ENCODE peak calls at places on chromosome 6, in five cellular contexts. C, G, Q, T and N are unnamed samples.

GRCh38 chr6:144580039-144580438 is 294.9 kb downstream of the UTRN start:
- DNase-seq in Q (no peak), C (no peak), G (no peak), T (no peak), N (no peak)

GRCh38 chr6:116409756-116410155 is 39.0 kb downstream of the DSE start:
- DNase-seq in G (no peak), Q (no peak), C (peak), T (no peak), N (no peak)

GRCh38 chr6:169495601-169496000 is 206.2 kb downstream of the WDR27 start:
- DNase-seq in Q (no peak), C (no peak), G (no peak), T (peak), N (no peak)

GRCh38 chr6:43608310-43608763 is 20.7 kb downstream of the GTPBP2 start:
- DNase-seq in C (peak), T (peak), G (peak), Q (peak), N (no peak)

GRCh38 chr6:41733707-41734665 is 1.4 kb downstream of the TFEB start:
- DNase-seq in Q (peak), T (peak), C (peak), G (peak), N (no peak)

GRCh38 chr6:86756623-86757246 is 180.6 kb upstream of the HTR1E start:
- DNase-seq in T (no peak), G (no peak), C (no peak), Q (no peak), N (no peak)

GRCh38 chr6:147142684-147143245 is 61.5 kb upstream of the STXBP5 start:
- DNase-seq in Q (no peak), T (no peak), C (no peak), G (no peak), N (no peak)

GRCh38 chr6:34638834-34639736 is 57.5 kb downstream of the ILRUN start:
- DNase-seq in C (peak), T (no peak), G (no peak), Q (no peak), N (no peak)

GRCh38 chr6:136439514-136440186 is 110.6 kb downstream of the MAP7 start:
- DNase-seq in G (no peak), Q (no peak), T (no peak), C (no peak), N (no peak)

GRCh38 chr6:160428069-160428430 is 79.9 kb downstream of the SLC22A3 start:
- DNase-seq in C (no peak), G (peak), Q (peak), T (no peak), N (no peak)

GRCh38 chr6:134503542-134504281 is 185.8 kb upstream of the SGK1 start:
- DNase-seq in Q (no peak), C (no peak), T (no peak), G (no peak), N (no peak)

GRCh38 chr6:132818404-132819359 is 4.3 kb downstream of the RPS12 start:
- DNase-seq in Q (no peak), G (no peak), T (peak), C (no peak), N (no peak)

GRCh38 chr6:139539852-139540251 is 165.4 kb upstream of the CITED2 start:
- DNase-seq in G (peak), C (no peak), T (peak), Q (peak), N (no peak)

GRCh38 chr6:96532399-96532798 is 10.8 kb downstream of the UFL1 start:
- DNase-seq in Q (no peak), T (no peak), G (no peak), C (no peak), N (no peak)

GRCh38 chr6:20605581-20605980 is 71.3 kb downstream of the CDKAL1 start:
- DNase-seq in C (no peak), G (no peak), T (peak), Q (no peak), N (no peak)

GRCh38 chr6:111606620-111607115 is 990 bp upstream of the TRAF3IP2 start:
- DNase-seq in Q (no peak), T (no peak), G (no peak), C (no peak), N (no peak)

GRCh38 chr6:71367763-71368162 is 79.2 kb downstream of the OGFRL1 start:
- DNase-seq in Q (no peak), C (no peak), G (no peak), T (no peak), N (no peak)

GRCh38 chr6:168699631-168700315 is 258.8 kb downstream of the SMOC2 start:
- DNase-seq in G (no peak), T (no peak), C (no peak), Q (no peak), N (no peak)

GRCh38 chr6:39188577-39188976 is 40.7 kb downstream of the KCNK5 start:
- DNase-seq in T (no peak), Q (no peak), G (no peak), C (no peak), N (no peak)

GRCh38 chr6:160035693-160036330 is 66.9 kb downstream of the IGF2R start:
- DNase-seq in G (no peak), C (no peak), Q (no peak), T (no peak), N (no peak)

GRCh38 chr6:123434186-123434585 is 202.6 kb downstream of the TRDN start:
- DNase-seq in G (no peak), C (no peak), T (no peak), Q (no peak), N (no peak)

GRCh38 chr6:149451361-149452061 is 33.3 kb downstream of the ZC3H12D start:
- DNase-seq in C (no peak), Q (no peak), G (peak), T (no peak), N (no peak)

GRCh38 chr6:13365320-13365719 is 37.0 kb upstream of the TBC1D7 start:
- DNase-seq in Q (no peak), G (no peak), T (no peak), C (no peak), N (no peak)

GRCh38 chr6:14704383-14705271 is 541.2 kb upstream of the JARID2 start:
- DNase-seq in Q (no peak), T (no peak), C (no peak), G (no peak), N (no peak)

GRCh38 chr6:155031091-155031490 is 36.0 kb downstream of the TIAM2 start:
- DNase-seq in G (no peak), Q (no peak), T (no peak), C (no peak), N (no peak)

GRCh38 chr6:150018846-150019580 is 6.3 kb downstream of the RAET1L start:
- DNase-seq in Q (no peak), C (no peak), G (peak), T (no peak), N (no peak)

GRCh38 chr6:193773-194310 is 98.4 kb upstream of the DUSP22 start:
- DNase-seq in G (no peak), T (no peak), C (no peak), Q (no peak), N (no peak)

GRCh38 chr6:87054143-87054833 is 40.6 kb downstream of the CGA start:
- DNase-seq in G (no peak), Q (no peak), T (no peak), C (no peak), N (no peak)

GRCh38 chr6:71420693-71421328 is 132.2 kb downstream of the OGFRL1 start:
- DNase-seq in T (peak), C (peak), Q (peak), G (peak), N (peak)

GRCh38 chr6:67736161-67736560 is 898.9 kb upstream of the ADGRB3 start:
- DNase-seq in T (no peak), Q (no peak), G (no peak), C (no peak), N (no peak)

GRCh38 chr6:113669641-113670040 is 187.5 kb upstream of the MARCKS start:
- DNase-seq in T (no peak), G (no peak), C (no peak), Q (no peak), N (no peak)

GRCh38 chr6:105136433-105137350 is 43.1 kb downstream of the POPDC3 start:
- DNase-seq in T (peak), G (peak), Q (peak), C (peak), N (no peak)

GRCh38 chr6:1390805-1391511 is 1.6 kb downstream of the FOXF2 start:
- DNase-seq in Q (no peak), C (no peak), T (peak), G (peak), N (no peak)